ENCODE peak calls at places on chromosome 13, in four cellular contexts. U, V, S and H are unnamed samples.

GRCh38 chr13:92590503-92590908 is 636.1 kb upstream of the GPC6 start:
- DNase-seq in S (no peak), U (no peak), V (no peak), H (no peak)

GRCh38 chr13:44815507-44816074 is 173.7 kb downstream of the NUFIP1 start:
- DNase-seq in U (no peak), V (no peak), S (no peak), H (no peak)

GRCh38 chr13:84630486-84630885 is 748.2 kb upstream of the SLITRK1 start:
- DNase-seq in U (no peak), S (no peak), V (no peak), H (no peak)

GRCh38 chr13:33330483-33330882 is 44.9 kb upstream of the STARD13 start:
- DNase-seq in V (no peak), S (no peak), U (no peak), H (no peak)

GRCh38 chr13:24684600-24684998 is 4.4 kb downstream of the ATP12A start:
- DNase-seq in U (no peak), S (no peak), V (no peak), H (no peak)

GRCh38 chr13:99766641-99767045 is 204.9 kb downstream of the ZIC5 start:
- DNase-seq in V (no peak), U (no peak), S (no peak), H (no peak)

GRCh38 chr13:33761744-33762143 is 56.2 kb upstream of the RFC3 start:
- DNase-seq in V (no peak), S (no peak), U (no peak), H (no peak)

GRCh38 chr13:107138468-107138867 is 570.5 kb upstream of the ARGLU1 start:
- DNase-seq in U (no peak), S (no peak), V (no peak), H (no peak)

GRCh38 chr13:74062933-74063332 is 71.3 kb downstream of the KLF12 start:
- DNase-seq in S (no peak), V (no peak), U (no peak), H (no peak)

GRCh38 chr13:98423417-98423816 is 153.5 kb downstream of the STK24 start:
- DNase-seq in U (no peak), V (peak), S (no peak), H (no peak)

GRCh38 chr13:68727165-68727564 is 1380.5 kb upstream of the ATXN8OS start:
- DNase-seq in V (no peak), S (no peak), U (no peak), H (no peak)

GRCh38 chr13:97344250-97345175 is 89.5 kb upstream of the RAP2A start:
- DNase-seq in U (no peak), V (no peak), S (no peak), H (peak)